ENCODE peak calls at places on chromosomes 1 and 21, in six cellular contexts. Q, T, V, H, S and C are unnamed samples.

GRCh38 chr1:50699795-50700194 is 260.3 kb downstream of the FAF1 start:
- DNase-seq in Q (no peak), T (no peak), V (no peak), H (no peak), S (no peak), C (no peak)

GRCh38 chr1:156114919-156115513 is 505 bp downstream of the LMNA start:
- DNase-seq in Q (no peak), T (no peak), V (peak; percentile 50), H (peak; percentile 59), S (no peak), C (no peak)

GRCh38 chr1:6246497-6247295 is 2.7 kb downstream of the HES3 start:
- DNase-seq in Q (peak; percentile 81), T (peak; percentile 44), V (peak; percentile 83), H (peak; percentile 76), S (peak; percentile 81), C (peak; percentile 81)

GRCh38 chr1:222814536-222815366 is at the start of gene DISP1:
- DNase-seq in Q (peak; percentile 68), T (peak; percentile 71), V (peak; percentile 88), H (peak; percentile 85), S (peak; percentile 81), C (peak; percentile 80)

GRCh38 chr1:182163821-182164223 is 102.3 kb upstream of the ZNF648 start:
- DNase-seq in Q (no peak), T (no peak), V (no peak), H (peak; percentile 49), S (no peak), C (no peak)

GRCh38 chr21:32921632-32922230 is 104.0 kb upstream of the OLIG2 start:
- DNase-seq in Q (peak; percentile 43), T (no peak), V (no peak), H (no peak), S (peak; percentile 24), C (no peak)

GRCh38 chr21:36229181-36229580 is 72.6 kb downstream of the DOP1B start:
- DNase-seq in Q (no peak), T (no peak), V (no peak), H (no peak), S (no peak), C (no peak)

GRCh38 chr1:150072959-150073358 is 5.4 kb downstream of the VPS45 start:
- DNase-seq in Q (no peak), T (peak; percentile 36), V (peak; percentile 53), H (no peak), S (no peak), C (no peak)

GRCh38 chr1:190679032-190679431 is 201.4 kb upstream of the BRINP3 start:
- DNase-seq in Q (no peak), T (no peak), V (peak; percentile 3), H (no peak), S (peak; percentile 52), C (no peak)

GRCh38 chr1:206847946-206848345 is 17.5 kb upstream of the IL20 start:
- DNase-seq in Q (no peak), T (no peak), V (no peak), H (no peak), S (no peak), C (no peak)

GRCh38 chr1:14366361-14367018 is 232.0 kb upstream of the KAZN start:
- DNase-seq in Q (no peak), T (no peak), V (peak; percentile 54), H (peak; percentile 43), S (no peak), C (no peak)

GRCh38 chr1:21594935-21595897 is 73.9 kb downstream of the RAP1GAP start:
- DNase-seq in Q (peak; percentile 37), T (peak; percentile 32), V (peak; percentile 62), H (peak; percentile 59), S (peak; percentile 40), C (peak; percentile 69)

GRCh38 chr1:201406831-201407406 is 7.8 kb upstream of the LAD1 start:
- DNase-seq in Q (no peak), T (no peak), V (no peak), H (no peak), S (peak; percentile 56), C (no peak)

GRCh38 chr1:150021191-150021688 is 10.7 kb upstream of the OTUD7B start:
- DNase-seq in Q (no peak), T (no peak), V (no peak), H (no peak), S (peak; percentile 28), C (no peak)

GRCh38 chr1:57874426-57874825 is 450.6 kb upstream of the DAB1 start:
- DNase-seq in Q (no peak), T (no peak), V (no peak), H (no peak), S (no peak), C (no peak)

GRCh38 chr1:173603056-173603591 is at the start of gene SLC9C2:
- DNase-seq in Q (no peak), T (no peak), V (peak; percentile 94), H (no peak), S (peak; percentile 15), C (peak; percentile 44)

GRCh38 chr1:50272923-50273322 is 150.3 kb downstream of the DMRTA2 start:
- DNase-seq in Q (no peak), T (no peak), V (no peak), H (no peak), S (no peak), C (no peak)

GRCh38 chr1:235624751-235625192 is 24.8 kb downstream of the GNG4 start:
- DNase-seq in Q (no peak), T (no peak), V (peak; percentile 83), H (no peak), S (no peak), C (no peak)

GRCh38 chr1:6905790-6906189 is 120.5 kb downstream of the CAMTA1 start:
- DNase-seq in Q (no peak), T (no peak), V (no peak), H (no peak), S (no peak), C (no peak)

GRCh38 chr1:198970919-198971318 is 332.1 kb downstream of the PTPRC start:
- DNase-seq in Q (no peak), T (no peak), V (peak; percentile 38), H (no peak), S (no peak), C (no peak)

GRCh38 chr21:45554477-45555175 is 12.4 kb upstream of the SLC19A1 start:
- DNase-seq in Q (peak; percentile 92), T (peak; percentile 30), V (peak; percentile 80), H (peak; percentile 86), S (peak; percentile 84), C (peak; percentile 84)

GRCh38 chr21:33821580-33822322 is 93.9 kb downstream of the ATP5PO start:
- DNase-seq in Q (no peak), T (no peak), V (peak; percentile 40), H (no peak), S (no peak), C (no peak)

GRCh38 chr1:97138515-97139032 is 417.0 kb downstream of the PTBP2 start:
- DNase-seq in Q (no peak), T (no peak), V (peak; percentile 8), H (no peak), S (no peak), C (no peak)

GRCh38 chr1:11595287-11595686 is 58.9 kb downstream of the FBXO2 start:
- DNase-seq in Q (no peak), T (no peak), V (no peak), H (no peak), S (no peak), C (no peak)

GRCh38 chr21:25980710-25981109 is 189.9 kb downstream of the APP start:
- DNase-seq in Q (no peak), T (no peak), V (no peak), H (no peak), S (no peak), C (no peak)

GRCh38 chr1:2540816-2541492 is 10.9 kb upstream of the HES5 start:
- DNase-seq in Q (no peak), T (no peak), V (no peak), H (no peak), S (no peak), C (no peak)

GRCh38 chr1:6249732-6250689 is 6.0 kb downstream of the HES3 start:
- DNase-seq in Q (no peak), T (no peak), V (no peak), H (no peak), S (no peak), C (no peak)

GRCh38 chr1:206709322-206709721 is 24.6 kb downstream of the MAPKAPK2 start:
- DNase-seq in Q (no peak), T (no peak), V (no peak), H (no peak), S (no peak), C (no peak)

GRCh38 chr1:237012361-237012760 is 8.1 kb upstream of the MT1HL1 start:
- DNase-seq in Q (no peak), T (no peak), V (no peak), H (no peak), S (no peak), C (no peak)

GRCh38 chr1:41514381-41514780 is 29.9 kb upstream of the EDN2 start:
- DNase-seq in Q (no peak), T (no peak), V (no peak), H (no peak), S (peak; percentile 80), C (peak; percentile 29)

GRCh38 chr1:82565546-82565945 is 764.8 kb downstream of the ADGRL2 start:
- DNase-seq in Q (no peak), T (no peak), V (peak; percentile 61), H (no peak), S (peak; percentile 9), C (no peak)
- TF ChIP-seq CTCF in Q (no peak), T (no peak), V (no peak), H (no peak), S (no peak), C (no peak)

GRCh38 chr1:39354572-39354971 is 136.9 kb upstream of the BMP8A start:
- DNase-seq in Q (no peak), T (no peak), V (no peak), H (no peak), S (no peak), C (no peak)
- TF ChIP-seq CTCF in Q (no peak), T (no peak), V (no peak), H (no peak), S (no peak), C (no peak)

GRCh38 chr1:202656951-202657646 is 53.2 kb downstream of the SYT2 start:
- DNase-seq in Q (no peak), T (peak; percentile 18), V (peak; percentile 58), H (no peak), S (peak; percentile 42), C (no peak)
- TF ChIP-seq CTCF in Q (no peak), T (peak; percentile 30), V (peak; percentile 38), H (no peak), S (no peak), C (no peak)

DNA sequence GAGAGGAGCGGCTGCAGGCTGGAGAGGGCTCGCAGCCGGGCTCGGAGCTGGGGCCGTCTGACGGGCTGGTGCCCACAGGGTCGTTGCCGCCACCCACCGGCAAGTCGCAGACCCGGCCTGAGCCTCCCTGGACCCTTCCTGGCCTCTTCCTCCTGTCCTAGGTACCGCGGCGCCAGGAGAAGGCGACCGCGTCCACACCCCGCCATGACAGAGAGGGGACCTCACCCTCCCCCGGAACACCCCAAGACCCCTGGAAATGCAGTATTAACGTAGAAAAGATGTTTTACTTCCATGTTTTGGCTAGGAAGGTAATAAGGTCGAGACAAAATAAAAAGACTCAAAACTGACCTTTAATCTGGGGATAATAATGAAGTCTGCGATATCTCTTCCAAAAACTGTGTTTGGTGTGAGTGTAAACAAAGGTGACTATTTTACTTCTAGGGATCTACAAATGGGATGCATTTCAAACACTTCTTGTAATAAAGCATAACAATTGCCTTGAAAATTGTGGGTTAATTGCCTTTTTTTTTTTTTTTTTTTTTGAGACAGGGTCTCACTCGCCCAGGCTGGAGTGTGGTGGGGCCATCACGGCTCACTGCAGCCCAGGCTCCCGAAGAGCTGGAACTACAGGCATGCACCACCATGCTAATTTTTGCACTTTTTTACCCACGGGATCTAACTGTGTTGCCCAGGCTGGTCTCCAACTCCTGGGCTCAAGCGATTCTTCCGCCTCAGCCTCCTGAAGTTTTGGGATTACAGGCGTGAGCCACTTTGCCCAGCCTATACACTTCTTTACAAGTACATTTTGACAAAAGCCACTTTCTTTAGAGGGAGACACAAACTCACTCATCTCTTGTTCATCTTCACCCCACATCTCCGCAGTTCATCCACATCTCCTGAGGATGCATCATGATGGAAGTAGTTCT is 838 bp upstream of the RSRP1 start:
- DNase-seq in Q (no peak), T (no peak), V (no peak), H (no peak), S (no peak), C (no peak)
- TF ChIP-seq CTCF in Q (no peak), T (peak; percentile 36), V (peak; percentile 18), H (no peak), S (no peak), C (no peak)